ENCODE peak calls at places on chromosome 15, in five cellular contexts. G, O, A, N and U are unnamed samples.

GRCh38 chr15:70469182-70469581 is 294.2 kb downstream of the UACA start:
- DNase-seq in N (no peak), O (no peak), G (no peak), A (no peak), U (no peak)

GRCh38 chr15:101242160-101242998 is 9.5 kb downstream of the CHSY1 start:
- DNase-seq in N (peak), A (no peak), O (no peak), G (no peak), U (no peak)

GRCh38 chr15:88693191-88693590 is 54.4 kb downstream of the ISG20 start:
- DNase-seq in N (no peak), O (no peak), G (no peak), A (no peak), U (no peak)

GRCh38 chr15:56731571-56731970 is 1.7 kb downstream of the ZNF280D start:
- DNase-seq in O (no peak), G (no peak), N (no peak), A (no peak), U (no peak)

GRCh38 chr15:98875309-98875708 is 132.3 kb downstream of the PGPEP1L start:
- DNase-seq in O (no peak), G (peak), N (peak), A (no peak), U (no peak)

GRCh38 chr15:38817427-38818155 is 253.0 kb upstream of the RASGRP1 start:
- DNase-seq in A (peak), N (peak), G (peak), O (peak), U (peak)

GRCh38 chr15:52678036-52678467 is 1.1 kb downstream of the ATOSA start:
- DNase-seq in N (peak), G (peak), A (peak), O (peak), U (peak)

GRCh38 chr15:35194296-35194695 is 109.2 kb upstream of the NANOGP8 start:
- DNase-seq in N (peak), O (no peak), G (no peak), A (no peak), U (no peak)

GRCh38 chr15:91908401-91908800 is 54.9 kb downstream of the SLCO3A1 start:
- DNase-seq in N (peak), O (no peak), A (no peak), G (peak), U (no peak)

GRCh38 chr15:72706266-72706665 is 20.3 kb downstream of the BBS4 start:
- DNase-seq in N (peak), A (no peak), O (no peak), G (no peak), U (no peak)

GRCh38 chr15:52005748-52006701 is 13.0 kb upstream of the MAPK6 start:
- DNase-seq in G (peak), A (no peak), N (peak), O (no peak), U (no peak)

GRCh38 chr15:68348064-68348463 is 70.5 kb downstream of the FEM1B start:
- DNase-seq in N (peak), G (peak), A (no peak), O (peak), U (no peak)

GRCh38 chr15:91561371-91562100 is 292.0 kb upstream of the SLCO3A1 start:
- DNase-seq in O (no peak), A (no peak), N (peak), G (peak), U (no peak)

GRCh38 chr15:41423979-41424659 is 7.2 kb downstream of the RTF1 start:
- DNase-seq in A (no peak), O (no peak), G (no peak), N (no peak), U (no peak)

GRCh38 chr15:100032358-100033080 is 299.3 kb upstream of the LYSMD4 start:
- DNase-seq in G (no peak), N (peak), A (no peak), O (no peak), U (no peak)

GRCh38 chr15:55587321-55588069 is 650 bp downstream of the PYGO1 start:
- DNase-seq in O (no peak), N (peak), A (peak), G (peak), U (no peak)

GRCh38 chr15:68430471-68431036 is 1.4 kb downstream of the ITGA11 start:
- DNase-seq in O (no peak), N (no peak), G (no peak), A (peak), U (no peak)

GRCh38 chr15:27232876-27233275 is 261.9 kb downstream of the GABRG3 start:
- DNase-seq in O (no peak), A (no peak), G (no peak), N (no peak), U (no peak)

GRCh38 chr15:62779041-62779810 is 263.3 kb upstream of the TPM1 start:
- DNase-seq in N (peak), A (no peak), G (peak), O (no peak), U (no peak)

GRCh38 chr15:31598620-31599019 is 272.0 kb downstream of the KLF13 start:
- DNase-seq in G (peak), N (peak), O (no peak), A (peak), U (peak)

GRCh38 chr15:70508561-70509281 is 254.6 kb downstream of the UACA start:
- DNase-seq in G (peak), A (no peak), N (peak), O (no peak), U (no peak)

GRCh38 chr15:86018679-86019078 is 61.0 kb upstream of the AGBL1 start:
- DNase-seq in A (no peak), G (no peak), O (no peak), N (no peak), U (no peak)

GRCh38 chr15:60548101-60548500 is 69.2 kb upstream of the ICE2 start:
- DNase-seq in A (no peak), N (no peak), O (no peak), G (no peak), U (no peak)

GRCh38 chr15:26451995-26452394 is 320.9 kb downstream of the GABRB3 start:
- DNase-seq in N (no peak), G (no peak), O (no peak), A (no peak), U (no peak)

GRCh38 chr15:91426412-91426811 is 326.4 kb downstream of the SV2B start:
- DNase-seq in O (no peak), G (no peak), A (no peak), N (no peak), U (no peak)

GRCh38 chr15:62940755-62941361 is 101.7 kb upstream of the TPM1 start:
- DNase-seq in G (peak), A (peak), O (peak), N (peak), U (no peak)

GRCh38 chr15:39631357-39631756 is 50.5 kb downstream of the THBS1 start:
- DNase-seq in A (no peak), G (no peak), O (no peak), N (peak), U (no peak)

GRCh38 chr15:75069301-75069925 is 46.0 kb downstream of the PPCDC start:
- DNase-seq in G (no peak), O (no peak), N (no peak), A (no peak), U (no peak)

GRCh38 chr15:85598718-85599398 is 195.9 kb downstream of the KLHL25 start:
- DNase-seq in N (no peak), G (no peak), A (no peak), O (no peak), U (no peak)

GRCh38 chr15:78680416-78681068 is 39.5 kb upstream of the CHRNB4 start:
- DNase-seq in A (no peak), N (no peak), O (no peak), G (no peak), U (no peak)

GRCh38 chr15:40912478-40912877 is 16.7 kb upstream of the DLL4 start:
- DNase-seq in G (no peak), A (no peak), N (no peak), O (no peak), U (no peak)

GRCh38 chr15:90063733-90064247 is 38.5 kb downstream of the IDH2 start:
- DNase-seq in O (no peak), G (no peak), A (no peak), N (no peak), U (no peak)

GRCh38 chr15:90097475-90097874 is 4.8 kb downstream of the IDH2 start:
- DNase-seq in O (no peak), N (no peak), A (no peak), G (no peak), U (no peak)

GRCh38 chr15:23038741-23039150 is 623 bp downstream of the TUBGCP5 start:
- DNase-seq in A (no peak), N (peak), O (no peak), G (peak), U (no peak)

GRCh38 chr15:88878720-88879184 is 16.6 kb downstream of the HAPLN3 start:
- DNase-seq in O (no peak), G (peak), A (no peak), N (peak), U (peak)

GRCh38 chr15:90790057-90790456 is 72.9 kb downstream of the BLM start:
- DNase-seq in G (no peak), A (no peak), O (no peak), N (no peak), U (no peak)

GRCh38 chr15:57610130-57610529 is 18.4 kb downstream of the MYZAP start:
- DNase-seq in G (peak), N (peak), O (peak), A (peak), U (no peak)

GRCh38 chr15:47349179-47349578 is 368.1 kb upstream of the SEMA6D start:
- DNase-seq in O (no peak), A (no peak), G (no peak), N (no peak), U (no peak)

GRCh38 chr15:49620658-49621326 is at the start of the genes DTWD1 and FAM227B:
- DNase-seq in A (peak), G (peak), O (peak), N (peak), U (peak)

GRCh38 chr15:49625460-49626036 is 4.7 kb downstream of the DTWD1 start:
- DNase-seq in A (no peak), G (no peak), N (no peak), O (no peak), U (no peak)

GRCh38 chr15:49622561-49622960 is 1.7 kb downstream of the DTWD1 start:
- DNase-seq in A (no peak), N (no peak), G (no peak), O (no peak), U (no peak)

GRCh38 chr15:49621327-49622210 is 721 bp downstream of the DTWD1 start:
- DNase-seq in A (peak), O (no peak), N (no peak), G (peak), U (no peak)

DNA sequence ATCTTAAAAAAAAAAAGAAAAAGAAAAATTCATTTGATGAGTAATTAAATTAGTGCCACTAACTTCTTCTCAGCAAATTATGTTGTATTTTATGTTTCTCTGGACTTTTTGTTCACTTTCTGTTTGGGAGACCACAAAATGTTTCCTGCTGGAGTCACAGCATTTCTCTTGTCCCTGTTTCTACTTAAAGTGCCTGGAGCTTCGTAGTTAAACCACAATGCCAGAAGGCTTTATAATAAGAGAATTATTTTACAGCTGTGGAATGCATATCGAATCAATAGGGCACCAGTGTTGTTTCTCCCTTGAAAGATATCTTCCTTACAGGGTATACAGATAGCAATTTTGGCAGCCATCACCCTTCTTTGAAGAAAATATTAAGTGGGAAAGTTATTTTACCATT is 3.2 kb downstream of the DTWD1 start:
- DNase-seq in A (no peak), N (peak), O (no peak), G (no peak), U (no peak)
- H3K4me3 ChIP-seq in A (no peak), N (no peak), O (no peak), G (peak), U (no peak)

GRCh38 chr15:66704783-66705113 is 2.7 kb downstream of the SMAD6 start:
- DNase-seq in N (no peak), G (no peak), A (peak), O (no peak), U (no peak)

GRCh38 chr15:66705277-66705927 is 3.4 kb downstream of the SMAD6 start:
- DNase-seq in N (no peak), G (no peak), A (no peak), O (no peak), U (no peak)

GRCh38 chr15:66706840-66707239 is 4.8 kb downstream of the SMAD6 start:
- DNase-seq in O (no peak), A (no peak), G (no peak), N (no peak), U (no peak)

GRCh38 chr15:66707310-66708160 is 5.5 kb downstream of the SMAD6 start:
- DNase-seq in O (no peak), G (peak), N (peak), A (peak), U (no peak)

DNA sequence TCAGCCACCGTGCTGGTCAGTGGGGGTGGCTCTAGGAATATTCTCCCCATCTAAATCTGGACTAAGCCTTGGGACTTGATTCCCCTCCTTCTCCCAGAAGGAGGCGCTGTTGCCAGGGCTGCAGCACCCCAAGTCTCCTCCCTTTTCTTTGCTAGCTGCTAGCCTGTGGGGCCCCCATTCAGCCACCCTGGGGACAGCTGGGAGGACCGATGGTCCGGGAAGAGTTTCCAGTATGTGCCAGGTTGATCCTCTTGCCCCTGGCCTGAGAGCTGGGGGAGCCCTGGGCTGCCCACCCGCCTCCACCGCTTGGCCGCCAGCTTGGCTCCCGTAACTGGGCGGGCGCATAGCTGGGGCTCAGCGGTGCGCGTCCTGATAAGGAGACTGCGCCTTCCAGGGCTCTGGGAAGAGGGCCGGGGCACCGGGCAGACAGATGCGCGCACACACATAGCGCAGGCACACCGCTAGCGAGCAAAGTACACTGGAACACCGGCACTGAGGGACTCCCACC is 4.2 kb downstream of the SMAD6 start:
- DNase-seq in G (peak), A (no peak), N (peak), O (no peak), U (no peak)
- H3K9ac ChIP-seq in G (no peak), A (no peak), N (peak), O (peak), U (peak)

DNA sequence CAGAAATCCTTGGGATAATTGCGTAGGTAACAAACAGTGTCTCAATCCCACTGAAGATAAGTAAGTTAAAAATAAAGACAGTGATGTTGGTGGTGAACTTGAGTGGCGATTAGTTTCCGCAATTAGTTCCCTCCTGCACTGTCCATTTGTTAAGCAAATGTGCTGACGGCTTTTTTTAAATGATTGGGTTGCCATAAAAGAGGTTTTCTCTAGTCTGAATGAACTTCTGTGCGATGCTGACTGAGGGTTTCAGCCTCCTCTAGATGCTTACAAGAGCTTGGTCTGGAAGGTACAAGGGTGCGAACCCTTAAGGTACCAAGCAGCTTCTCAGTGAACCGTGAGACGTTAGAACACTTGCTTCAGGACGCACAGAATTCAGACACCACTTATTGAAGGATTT is 746 bp downstream of the MCTP2 start:
- DNase-seq in N (no peak), G (no peak), A (no peak), O (no peak), U (no peak)
- H3K4me3 ChIP-seq in N (peak), G (peak), A (peak), O (peak), U (peak)

GRCh38 chr15:94673801-94674200 is 442.4 kb downstream of the MCTP2 start:
- DNase-seq in A (no peak), N (no peak), G (no peak), O (no peak), U (no peak)
- H3K9ac ChIP-seq in A (no peak), N (no peak), G (no peak), O (no peak), U (no peak)

GRCh38 chr15:50813089-50813488 is 47.6 kb upstream of the SPPL2A start:
- DNase-seq in A (no peak), O (no peak), G (no peak), N (no peak), U (no peak)
- H3K4me3 ChIP-seq in A (no peak), O (no peak), G (no peak), N (no peak), U (no peak)